ENCODE peak calls at places on chromosomes 13 and 19, in ten cellular contexts. One of them, this sample, is unnamed.

GRCh38 chr19:32819415-32820400 is 49.9 kb downstream of the SLC7A9 start:
- DNase-seq in neural progenitor cell: no peak
- DNase-seq in choroid plexus epithelial cell: no peak
- DNase-seq in thyroid gland: no peak
- DNase-seq in tibial artery: no peak
- DNase-seq in uterus: no peak
- DNase-seq in astrocyte: no peak
- DNase-seq in astrocyte of the spinal cord: no peak
- DNase-seq in epithelial cell of esophagus: no peak
- DNase-seq in suprapubic skin: no peak
- DNase-seq in this sample: no peak

GRCh38 chr19:54373781-54374266 is 9.1 kb upstream of the LAIR1 start:
- DNase-seq in astrocyte of the spinal cord: no peak
- DNase-seq in thyroid gland: no peak
- DNase-seq in tibial artery: peak
- DNase-seq in neural progenitor cell: no peak
- DNase-seq in choroid plexus epithelial cell: no peak
- DNase-seq in astrocyte: no peak
- DNase-seq in uterus: no peak
- DNase-seq in epithelial cell of esophagus: no peak
- DNase-seq in suprapubic skin: no peak
- DNase-seq in this sample: no peak

GRCh38 chr13:112057736-112058518 is 9.0 kb upstream of the SOX1 start:
- DNase-seq in astrocyte of the spinal cord: no peak
- DNase-seq in choroid plexus epithelial cell: no peak
- DNase-seq in uterus: no peak
- DNase-seq in astrocyte: no peak
- DNase-seq in suprapubic skin: no peak
- DNase-seq in tibial artery: no peak
- DNase-seq in epithelial cell of esophagus: no peak
- DNase-seq in thyroid gland: no peak
- DNase-seq in neural progenitor cell: peak
- DNase-seq in this sample: no peak

GRCh38 chr13:73803997-73804396 is 330.2 kb downstream of the KLF12 start:
- DNase-seq in uterus: no peak
- DNase-seq in epithelial cell of esophagus: peak
- DNase-seq in tibial artery: no peak
- DNase-seq in thyroid gland: no peak
- DNase-seq in choroid plexus epithelial cell: peak
- DNase-seq in neural progenitor cell: no peak
- DNase-seq in astrocyte: peak
- DNase-seq in astrocyte of the spinal cord: peak
- DNase-seq in suprapubic skin: no peak
- DNase-seq in this sample: peak

GRCh38 chr13:34748078-34748477 is 194.0 kb upstream of the NBEA start:
- DNase-seq in choroid plexus epithelial cell: peak
- DNase-seq in epithelial cell of esophagus: peak
- DNase-seq in thyroid gland: peak
- DNase-seq in tibial artery: no peak
- DNase-seq in astrocyte: peak
- DNase-seq in astrocyte of the spinal cord: peak
- DNase-seq in uterus: peak
- DNase-seq in neural progenitor cell: no peak
- DNase-seq in suprapubic skin: no peak
- DNase-seq in this sample: peak

GRCh38 chr13:95176611-95177259 is 124.5 kb downstream of the ABCC4 start:
- DNase-seq in choroid plexus epithelial cell: peak
- DNase-seq in epithelial cell of esophagus: no peak
- DNase-seq in astrocyte of the spinal cord: peak
- DNase-seq in suprapubic skin: no peak
- DNase-seq in tibial artery: no peak
- DNase-seq in neural progenitor cell: no peak
- DNase-seq in astrocyte: peak
- DNase-seq in uterus: no peak
- DNase-seq in thyroid gland: no peak
- DNase-seq in this sample: peak

GRCh38 chr13:113534236-113534860 is 43.8 kb upstream of the DCUN1D2 start:
- DNase-seq in neural progenitor cell: no peak
- DNase-seq in astrocyte: no peak
- DNase-seq in uterus: no peak
- DNase-seq in astrocyte of the spinal cord: no peak
- DNase-seq in tibial artery: no peak
- DNase-seq in choroid plexus epithelial cell: no peak
- DNase-seq in epithelial cell of esophagus: peak
- DNase-seq in thyroid gland: no peak
- DNase-seq in suprapubic skin: no peak
- DNase-seq in this sample: no peak

GRCh38 chr13:46211521-46212351 is at the start of gene LRRC63:
- DNase-seq in tibial artery: peak
- DNase-seq in suprapubic skin: peak
- DNase-seq in astrocyte: peak
- DNase-seq in astrocyte of the spinal cord: peak
- DNase-seq in uterus: peak
- DNase-seq in thyroid gland: peak
- DNase-seq in epithelial cell of esophagus: peak
- DNase-seq in choroid plexus epithelial cell: peak
- DNase-seq in neural progenitor cell: peak
- DNase-seq in this sample: peak

DNA sequence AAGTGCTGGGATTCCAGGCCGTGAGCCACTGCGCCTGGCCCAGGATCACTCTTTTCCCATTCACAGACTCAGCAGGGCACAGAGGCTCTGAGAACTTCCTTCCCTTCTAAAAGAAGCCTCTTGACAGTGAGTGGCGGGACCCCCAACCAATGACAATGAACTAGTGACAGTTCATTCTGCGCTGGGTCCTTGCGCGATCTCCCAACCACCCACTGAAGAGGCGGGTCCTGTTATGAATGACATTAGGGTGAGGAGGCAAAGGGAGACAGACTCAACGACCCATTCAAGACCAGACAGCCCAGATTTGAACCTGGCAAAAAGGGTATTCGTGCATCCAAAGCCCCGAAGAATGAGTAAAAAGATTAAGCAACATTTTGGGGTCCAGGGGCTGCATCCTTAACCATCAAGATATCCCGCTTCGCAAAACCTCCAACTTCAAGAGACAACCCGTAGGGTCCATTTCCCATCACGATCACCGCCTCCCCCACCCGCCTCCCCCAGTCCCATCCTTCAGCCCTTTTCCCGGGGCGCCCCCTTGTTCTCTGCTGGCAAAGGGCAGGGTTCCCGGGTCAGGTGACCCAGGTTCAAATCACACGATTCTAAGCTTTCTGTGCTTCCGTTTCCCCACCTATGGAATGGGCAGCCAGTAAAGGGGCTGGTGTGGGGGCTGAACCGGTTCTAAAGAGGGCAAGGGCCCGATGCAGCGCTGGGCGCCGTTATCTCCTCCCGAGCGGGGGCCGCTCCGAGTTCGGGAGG is 719 bp downstream of the SUGP2 start:
- DNase-seq in thyroid gland: peak
- DNase-seq in tibial artery: peak
- DNase-seq in astrocyte: peak
- DNase-seq in choroid plexus epithelial cell: peak
- DNase-seq in uterus: peak
- DNase-seq in suprapubic skin: peak
- DNase-seq in astrocyte of the spinal cord: peak
- DNase-seq in epithelial cell of esophagus: peak
- DNase-seq in neural progenitor cell: peak
- DNase-seq in this sample: peak
- TF ChIP-seq CTCF in thyroid gland: no peak
- TF ChIP-seq CTCF in tibial artery: no peak
- TF ChIP-seq CTCF in astrocyte: no peak
- TF ChIP-seq CTCF in choroid plexus epithelial cell: no peak
- TF ChIP-seq CTCF in uterus: no peak
- TF ChIP-seq CTCF in suprapubic skin: no peak
- TF ChIP-seq CTCF in astrocyte of the spinal cord: no peak
- TF ChIP-seq CTCF in epithelial cell of esophagus: no peak
- TF ChIP-seq CTCF in neural progenitor cell: no peak
- TF ChIP-seq CTCF in this sample: no peak

GRCh38 chr13:30805132-30805537 is 69.8 kb downstream of the ALOX5AP start:
- DNase-seq in astrocyte of the spinal cord: no peak
- DNase-seq in epithelial cell of esophagus: no peak
- DNase-seq in neural progenitor cell: no peak
- DNase-seq in thyroid gland: no peak
- DNase-seq in suprapubic skin: no peak
- DNase-seq in uterus: no peak
- DNase-seq in astrocyte: no peak
- DNase-seq in choroid plexus epithelial cell: no peak
- DNase-seq in tibial artery: no peak
- DNase-seq in this sample: no peak

GRCh38 chr13:30803791-30804190 is 68.4 kb downstream of the ALOX5AP start:
- DNase-seq in choroid plexus epithelial cell: no peak
- DNase-seq in thyroid gland: no peak
- DNase-seq in tibial artery: no peak
- DNase-seq in epithelial cell of esophagus: no peak
- DNase-seq in suprapubic skin: no peak
- DNase-seq in neural progenitor cell: no peak
- DNase-seq in astrocyte: no peak
- DNase-seq in uterus: no peak
- DNase-seq in astrocyte of the spinal cord: no peak
- DNase-seq in this sample: no peak

GRCh38 chr13:30804474-30804873 is 69.1 kb downstream of the ALOX5AP start:
- DNase-seq in neural progenitor cell: no peak
- DNase-seq in epithelial cell of esophagus: no peak
- DNase-seq in uterus: no peak
- DNase-seq in thyroid gland: no peak
- DNase-seq in astrocyte: no peak
- DNase-seq in astrocyte of the spinal cord: no peak
- DNase-seq in tibial artery: no peak
- DNase-seq in suprapubic skin: no peak
- DNase-seq in choroid plexus epithelial cell: no peak
- DNase-seq in this sample: no peak

GRCh38 chr13:30802501-30802900 is 67.2 kb downstream of the ALOX5AP start:
- DNase-seq in suprapubic skin: no peak
- DNase-seq in uterus: no peak
- DNase-seq in astrocyte: no peak
- DNase-seq in choroid plexus epithelial cell: no peak
- DNase-seq in epithelial cell of esophagus: no peak
- DNase-seq in thyroid gland: no peak
- DNase-seq in astrocyte of the spinal cord: no peak
- DNase-seq in tibial artery: no peak
- DNase-seq in neural progenitor cell: no peak
- DNase-seq in this sample: no peak

GRCh38 chr13:30802953-30803478 is 67.7 kb downstream of the ALOX5AP start:
- DNase-seq in thyroid gland: peak
- DNase-seq in suprapubic skin: peak
- DNase-seq in astrocyte: no peak
- DNase-seq in neural progenitor cell: peak
- DNase-seq in astrocyte of the spinal cord: peak
- DNase-seq in epithelial cell of esophagus: peak
- DNase-seq in uterus: peak
- DNase-seq in choroid plexus epithelial cell: peak
- DNase-seq in tibial artery: peak
- DNase-seq in this sample: peak
- H3K4me3 ChIP-seq in thyroid gland: peak
- H3K4me3 ChIP-seq in suprapubic skin: peak
- H3K4me3 ChIP-seq in astrocyte: no peak
- H3K4me3 ChIP-seq in neural progenitor cell: peak
- H3K4me3 ChIP-seq in astrocyte of the spinal cord: no peak
- H3K4me3 ChIP-seq in epithelial cell of esophagus: peak
- H3K4me3 ChIP-seq in uterus: peak
- H3K4me3 ChIP-seq in choroid plexus epithelial cell: peak
- H3K4me3 ChIP-seq in tibial artery: peak
- H3K4me3 ChIP-seq in this sample: peak

DNA sequence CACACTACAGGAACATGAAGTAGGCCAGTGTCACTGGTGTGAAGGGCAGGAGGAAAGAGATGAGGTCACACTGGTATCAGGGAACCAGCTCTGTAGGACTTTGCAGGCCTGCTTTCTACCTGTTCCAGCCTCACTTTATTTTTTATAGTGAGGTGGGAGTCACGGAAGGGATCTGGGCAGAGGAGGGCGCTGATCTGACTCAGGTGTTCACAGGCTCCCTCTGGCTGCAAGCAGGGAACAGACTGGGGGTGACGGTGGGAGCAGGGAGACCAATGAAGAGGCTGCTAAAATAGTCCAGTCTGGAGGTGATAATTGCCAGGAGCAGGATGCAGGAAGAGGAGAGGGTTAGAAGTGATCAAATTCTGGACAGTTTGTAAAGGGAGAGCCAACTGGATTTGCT is 2.8 kb downstream of the THAP8 start:
- DNase-seq in astrocyte of the spinal cord: no peak
- DNase-seq in suprapubic skin: no peak
- DNase-seq in uterus: no peak
- DNase-seq in choroid plexus epithelial cell: peak
- DNase-seq in epithelial cell of esophagus: peak
- DNase-seq in astrocyte: no peak
- DNase-seq in tibial artery: no peak
- DNase-seq in thyroid gland: no peak
- DNase-seq in neural progenitor cell: peak
- DNase-seq in this sample: no peak
- TF ChIP-seq CTCF in astrocyte of the spinal cord: peak
- TF ChIP-seq CTCF in suprapubic skin: no peak
- TF ChIP-seq CTCF in uterus: no peak
- TF ChIP-seq CTCF in choroid plexus epithelial cell: peak
- TF ChIP-seq CTCF in epithelial cell of esophagus: peak
- TF ChIP-seq CTCF in astrocyte: no peak
- TF ChIP-seq CTCF in tibial artery: no peak
- TF ChIP-seq CTCF in thyroid gland: no peak
- TF ChIP-seq CTCF in neural progenitor cell: peak
- TF ChIP-seq CTCF in this sample: peak

GRCh38 chr19:11693505-11694499 is 44.9 kb downstream of the ZNF823 start:
- DNase-seq in choroid plexus epithelial cell: peak
- DNase-seq in astrocyte of the spinal cord: peak
- DNase-seq in neural progenitor cell: peak
- DNase-seq in thyroid gland: peak
- DNase-seq in uterus: no peak
- DNase-seq in epithelial cell of esophagus: peak
- DNase-seq in tibial artery: no peak
- DNase-seq in astrocyte: peak
- DNase-seq in suprapubic skin: no peak
- DNase-seq in this sample: peak

GRCh38 chr19:11692127-11692790 is 46.5 kb downstream of the ZNF823 start:
- DNase-seq in choroid plexus epithelial cell: no peak
- DNase-seq in astrocyte of the spinal cord: no peak
- DNase-seq in tibial artery: no peak
- DNase-seq in uterus: no peak
- DNase-seq in neural progenitor cell: no peak
- DNase-seq in epithelial cell of esophagus: no peak
- DNase-seq in thyroid gland: no peak
- DNase-seq in astrocyte: no peak
- DNase-seq in suprapubic skin: no peak
- DNase-seq in this sample: no peak

GRCh38 chr19:11697284-11697855 is 41.4 kb downstream of the ZNF823 start:
- DNase-seq in neural progenitor cell: no peak
- DNase-seq in suprapubic skin: no peak
- DNase-seq in epithelial cell of esophagus: no peak
- DNase-seq in tibial artery: no peak
- DNase-seq in thyroid gland: no peak
- DNase-seq in astrocyte: no peak
- DNase-seq in choroid plexus epithelial cell: no peak
- DNase-seq in astrocyte of the spinal cord: no peak
- DNase-seq in uterus: no peak
- DNase-seq in this sample: no peak

GRCh38 chr19:11698231-11698630 is 40.5 kb downstream of the ZNF823 start:
- DNase-seq in suprapubic skin: no peak
- DNase-seq in epithelial cell of esophagus: no peak
- DNase-seq in tibial artery: no peak
- DNase-seq in choroid plexus epithelial cell: no peak
- DNase-seq in uterus: no peak
- DNase-seq in thyroid gland: no peak
- DNase-seq in astrocyte of the spinal cord: no peak
- DNase-seq in neural progenitor cell: no peak
- DNase-seq in astrocyte: no peak
- DNase-seq in this sample: no peak

GRCh38 chr19:11694533-11695439 is 44.0 kb downstream of the ZNF823 start:
- DNase-seq in thyroid gland: peak
- DNase-seq in astrocyte of the spinal cord: peak
- DNase-seq in choroid plexus epithelial cell: peak
- DNase-seq in epithelial cell of esophagus: peak
- DNase-seq in neural progenitor cell: peak
- DNase-seq in tibial artery: peak
- DNase-seq in suprapubic skin: peak
- DNase-seq in uterus: peak
- DNase-seq in astrocyte: peak
- DNase-seq in this sample: peak
- H3K4me3 ChIP-seq in thyroid gland: peak
- H3K4me3 ChIP-seq in astrocyte of the spinal cord: peak
- H3K4me3 ChIP-seq in choroid plexus epithelial cell: peak
- H3K4me3 ChIP-seq in epithelial cell of esophagus: peak
- H3K4me3 ChIP-seq in neural progenitor cell: peak
- H3K4me3 ChIP-seq in tibial artery: peak
- H3K4me3 ChIP-seq in suprapubic skin: peak
- H3K4me3 ChIP-seq in uterus: peak
- H3K4me3 ChIP-seq in astrocyte: peak
- H3K4me3 ChIP-seq in this sample: peak

This sample was measured in fibroblast of pulmonary artery.